ENCODE peak calls at places on chromosomes 11 and 22, in eight cellular contexts. M is neuronal stem cell, U is upper lobe of left lung, Q is cardiac muscle cell, R is iPS DF 6.9, A is choroid plexus epithelial cell, L is astrocyte of the spinal cord, X is pancreas. W is an unnamed sample.

GRCh38 chr11:121578216-121579063 is 125.7 kb upstream of the SORL1-AS1 start:
- DNase-seq in Q (no peak), A (peak; percentile 35), U (no peak), L (peak; percentile 10), X (no peak), R (no peak), M (no peak), W (no peak)

GRCh38 chr11:71518506-71519471 is 8.3 kb upstream of the KRTAP5-7 start:
- DNase-seq in L (no peak), U (peak; percentile 66), Q (no peak), R (no peak), X (no peak), A (no peak), M (no peak), W (no peak)

GRCh38 chr11:12187399-12187798 is 77.0 kb downstream of the MICAL2 start:
- DNase-seq in U (no peak), M (no peak), R (no peak), L (peak; percentile 50), A (no peak), Q (peak; percentile 75), X (no peak), W (no peak)

GRCh38 chr11:114132944-114133394 is 73.5 kb downstream of the ZBTB16 start:
- DNase-seq in M (no peak), X (peak; percentile 73), Q (no peak), R (no peak), U (peak; percentile 36), A (peak; percentile 62), L (peak; percentile 85), W (no peak)

GRCh38 chr11:100680070-100680469 is 7.0 kb upstream of the ARHGAP42 start:
- DNase-seq in U (no peak), Q (peak; percentile 14), L (peak; percentile 24), X (no peak), A (no peak), R (no peak), M (no peak), W (no peak)

GRCh38 chr11:106121570-106122320 is 44.3 kb downstream of the AASDHPPT start:
- DNase-seq in Q (no peak), X (no peak), L (no peak), A (no peak), R (no peak), U (no peak), M (no peak), W (no peak)

GRCh38 chr11:63274776-63275175 is 31.4 kb upstream of the SLC22A25 start:
- DNase-seq in X (no peak), M (no peak), R (no peak), U (no peak), A (peak; percentile 1), L (no peak), Q (no peak), W (no peak)

GRCh38 chr11:128492461-128492860 is 94.9 kb downstream of the ETS1 start:
- DNase-seq in A (peak; percentile 47), M (no peak), U (no peak), L (no peak), Q (no peak), R (no peak), X (no peak), W (no peak)

GRCh38 chr22:24120029-24120428 is 61.3 kb upstream of the SUSD2 start:
- DNase-seq in X (no peak), A (no peak), Q (peak; percentile 32), L (no peak), R (no peak), U (no peak), M (no peak), W (peak; percentile 24)

GRCh38 chr22:20002661-20003060 is 14.0 kb downstream of the ARVCF start:
- DNase-seq in L (no peak), M (no peak), X (no peak), Q (no peak), U (no peak), A (no peak), R (no peak), W (no peak)

GRCh38 chr11:32431657-32432056 is 3.7 kb downstream of the WT1 start:
- DNase-seq in A (no peak), R (no peak), X (no peak), L (no peak), U (no peak), Q (no peak), M (no peak), W (no peak)

GRCh38 chr11:32434387-32435151 is 770 bp downstream of the WT1 start:
- DNase-seq in X (no peak), M (no peak), U (peak; percentile 85), L (no peak), Q (no peak), A (no peak), R (no peak), W (no peak)

GRCh38 chr11:32434116-32434386 is 1.3 kb downstream of the WT1 start:
- DNase-seq in X (no peak), L (no peak), Q (no peak), U (no peak), R (no peak), M (no peak), A (no peak), W (no peak)

GRCh38 chr11:32433249-32434115 is 1.9 kb downstream of the WT1 start:
- DNase-seq in A (no peak), R (no peak), L (no peak), Q (no peak), X (no peak), M (no peak), U (peak; percentile 61), W (no peak)

GRCh38 chr11:32432565-32433248 is 2.6 kb downstream of the WT1 start:
- DNase-seq in L (no peak), U (no peak), R (no peak), Q (no peak), M (no peak), A (no peak), X (no peak), W (no peak)
- H3K4me3 ChIP-seq in L (no peak overlapping the region), U (peak overlapping the region; percentile 39), R (no peak overlapping the region), Q (no peak overlapping the region), M (no peak overlapping the region), A (no peak overlapping the region), X (no peak overlapping the region), W (peak overlapping the region; percentile 34)

GRCh38 chr11:135009125-135009524 is 597.1 kb upstream of the B3GAT1 start:
- DNase-seq in M (no peak), Q (no peak), X (no peak), A (no peak), U (no peak), R (no peak), L (no peak), W (no peak)

GRCh38 chr11:135008412-135008811 is 596.4 kb upstream of the B3GAT1 start:
- DNase-seq in R (no peak), X (no peak), Q (no peak), M (no peak), A (no peak), L (no peak), U (no peak), W (no peak)

GRCh38 chr11:135008001-135008405 is 596.0 kb upstream of the B3GAT1 start:
- DNase-seq in A (peak; percentile 4), Q (no peak), U (no peak), M (no peak), R (no peak), L (no peak), X (no peak), W (no peak)

GRCh38 chr11:135004495-135004894 is 592.5 kb upstream of the B3GAT1 start:
- DNase-seq in L (no peak), R (no peak), X (no peak), Q (peak; percentile 83), M (no peak), A (no peak), U (no peak), W (no peak)

GRCh38 chr11:135006800-135007199 is 594.8 kb upstream of the B3GAT1 start:
- DNase-seq in R (no peak), X (no peak), M (no peak), Q (no peak), U (no peak), A (no peak), L (no peak), W (no peak)
- H3K4me3 ChIP-seq in R (no peak overlapping the region), X (no peak overlapping the region), M (no peak overlapping the region), Q (no peak overlapping the region), U (no peak overlapping the region), A (no peak overlapping the region), L (no peak overlapping the region), W (no peak overlapping the region)

DNA sequence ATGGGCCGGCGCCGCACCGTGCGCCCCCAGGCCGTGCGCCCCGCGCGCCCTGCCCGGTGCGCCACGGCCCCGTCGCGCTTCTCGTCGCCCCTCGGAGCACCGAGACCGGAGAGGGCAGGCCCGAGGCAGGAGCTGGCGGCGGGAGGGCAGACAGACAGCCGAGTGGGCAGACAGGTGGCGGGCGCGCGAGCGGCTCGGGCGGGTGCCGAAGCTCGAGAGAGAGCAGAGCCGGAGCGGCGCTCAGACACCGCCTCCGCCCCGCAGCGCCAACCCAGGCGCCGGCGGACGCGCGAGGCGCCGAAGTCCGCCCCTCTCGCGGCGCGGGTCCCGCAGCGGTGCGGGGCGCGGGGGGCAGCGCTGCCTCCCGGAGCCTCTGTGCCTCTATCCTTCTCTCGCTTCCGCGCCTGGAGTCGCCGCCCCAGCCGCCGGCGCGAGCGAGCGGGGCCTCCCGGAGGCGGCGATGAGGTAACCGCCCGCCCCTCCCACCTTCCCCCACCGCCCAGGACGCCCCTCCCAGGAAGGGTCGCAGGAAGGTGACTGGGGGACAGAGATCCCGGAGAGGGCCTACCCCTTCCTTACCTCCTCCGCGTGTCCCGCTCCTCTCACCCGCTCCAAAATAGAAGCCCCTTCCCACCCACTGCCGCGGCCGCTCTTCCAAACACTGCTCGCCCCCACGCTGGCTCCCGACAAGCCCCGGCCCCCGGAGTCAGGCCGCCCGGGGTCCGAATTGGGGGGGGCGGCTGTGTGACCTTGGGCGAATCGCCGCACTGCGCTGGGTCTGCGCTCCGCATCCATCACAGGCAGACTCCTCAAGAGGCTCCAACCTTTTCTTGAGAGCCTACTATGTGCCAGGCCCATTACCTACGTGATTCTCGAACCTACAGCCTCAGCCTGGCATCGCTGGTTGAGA is at the start of gene RASL10A:
- DNase-seq in Q (peak; percentile 58), X (peak; percentile 82), L (no peak), R (no peak), M (no peak), U (peak; percentile 87), A (no peak), W (peak; percentile 45)
- H3K4me3 ChIP-seq in Q (peak within 1 kb of the TSS; percentile 35), X (no peak within 1 kb of the TSS), L (peak within 1 kb of the TSS; percentile 7), R (peak within 1 kb of the TSS; percentile 18), M (peak within 1 kb of the TSS; percentile 82), U (peak within 1 kb of the TSS; percentile 51), A (peak within 1 kb of the TSS; percentile 26), W (peak within 1 kb of the TSS; percentile 38)

GRCh38 chr11:122668562-122669090 is 13.1 kb downstream of the UBASH3B start:
- DNase-seq in X (no peak), L (peak; percentile 89), A (no peak), Q (no peak), U (no peak), M (no peak), R (no peak), W (no peak)
- H3K4me3 ChIP-seq in X (no peak overlapping the region), L (no peak overlapping the region), A (no peak overlapping the region), Q (no peak overlapping the region), U (no peak overlapping the region), M (no peak overlapping the region), R (no peak overlapping the region), W (no peak overlapping the region)

DNA sequence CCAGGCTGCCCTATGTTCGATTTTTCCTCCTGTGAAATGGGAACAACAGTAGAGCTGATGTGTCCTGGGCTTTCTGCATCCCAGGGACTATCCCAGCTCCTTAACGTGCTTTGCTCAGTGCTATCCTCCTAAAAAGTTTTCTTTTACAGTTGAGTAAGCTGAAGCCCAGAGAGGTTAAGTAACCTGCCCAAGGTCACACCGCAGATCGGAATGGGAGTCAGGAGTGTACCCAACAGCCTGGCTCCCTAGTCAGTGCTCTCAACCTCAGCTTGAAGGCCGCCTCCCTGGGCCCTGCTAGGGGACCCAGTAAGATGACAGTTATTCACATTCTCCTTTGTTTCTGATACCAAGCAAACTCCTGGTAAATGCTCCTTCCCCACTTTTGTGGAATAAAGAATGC is 45.9 kb downstream of the PARVB start:
- DNase-seq in X (no peak), Q (no peak), L (no peak), U (no peak), M (no peak), A (no peak), R (no peak), W (no peak)
- H3K4me3 ChIP-seq in X (no peak overlapping the region), Q (no peak overlapping the region), L (no peak overlapping the region), U (no peak overlapping the region), M (no peak overlapping the region), A (no peak overlapping the region), R (no peak overlapping the region), W (no peak overlapping the region)